ENCODE peak calls at places on chromosomes 7 and 10, in nine cellular contexts. E is colonic mucosa, W is MM.1S, Y is tibial nerve, R is WERI-Rb-1, Z is GM23248, Q is foreskin keratinocyte, U is tibial artery, I is PC-3. G is an unnamed sample.

GRCh38 chr10:121926157-121926556 is 1.7 kb downstream of the ATE1 start:
- DNase-seq in E (no peak), W (no peak), Y (no peak), R (no peak), Z (peak), Q (no peak), U (no peak), I (no peak), G (no peak)

GRCh38 chr7:79778786-79779382 is 325.4 kb upstream of the MAGI2 start:
- DNase-seq in E (no peak), W (no peak), Y (no peak), R (no peak), Z (peak), Q (peak), U (no peak), I (no peak), G (no peak)

GRCh38 chr10:27890971-27891370 is 107.9 kb downstream of the ODAD2 start:
- DNase-seq in E (no peak), W (no peak), Y (no peak), R (no peak), Z (no peak), Q (no peak), U (no peak), I (peak), G (no peak)

GRCh38 chr7:78523903-78524302 is 725.3 kb downstream of the PHTF2 start:
- DNase-seq in E (no peak), W (no peak), Y (no peak), R (no peak), Z (no peak), Q (no peak), U (no peak), I (no peak), G (no peak)

GRCh38 chr7:140623995-140624902 is 16.4 kb downstream of the DENND2A start:
- DNase-seq in E (no peak), W (no peak), Y (no peak), R (no peak), Z (no peak), Q (peak), U (peak), I (peak), G (no peak)

GRCh38 chr7:98840604-98841508 is 29.0 kb downstream of the TMEM130 start:
- DNase-seq in E (no peak), W (no peak), Y (no peak), R (no peak), Z (peak), Q (no peak), U (no peak), I (peak), G (no peak)

GRCh38 chr10:62084434-62084833 is 182.9 kb downstream of the ARID5B start:
- DNase-seq in E (no peak), W (no peak), Y (no peak), R (no peak), Z (peak), Q (peak), U (no peak), I (peak), G (peak)

GRCh38 chr10:78658645-78659632 is 409.8 kb upstream of the ZMIZ1 start:
- DNase-seq in E (no peak), W (peak), Y (no peak), R (no peak), Z (no peak), Q (peak), U (no peak), I (peak), G (no peak)

GRCh38 chr7:106283831-106284515 is 810 bp downstream of the NAMPT start:
- DNase-seq in E (peak), W (peak), Y (peak), R (peak), Z (peak), Q (peak), U (peak), I (peak), G (peak)

GRCh38 chr7:15795371-15795770 is 108.9 kb upstream of the MEOX2 start:
- DNase-seq in E (no peak), W (no peak), Y (no peak), R (no peak), Z (no peak), Q (no peak), U (no peak), I (no peak), G (no peak)

GRCh38 chr10:16520900-16521299 is 779 bp downstream of the C1QL3 start:
- DNase-seq in E (no peak), W (no peak), Y (no peak), R (peak), Z (peak), Q (no peak), U (no peak), I (peak), G (no peak)

GRCh38 chr7:130240240-130240639 is 26.4 kb upstream of the CPA2 start:
- DNase-seq in E (no peak), W (no peak), Y (no peak), R (no peak), Z (no peak), Q (no peak), U (no peak), I (no peak), G (no peak)

GRCh38 chr7:43076189-43076605 is 36.2 kb upstream of the HECW1 start:
- DNase-seq in E (no peak), W (peak), Y (no peak), R (no peak), Z (peak), Q (no peak), U (no peak), I (no peak), G (no peak)

GRCh38 chr10:404991-405390 is 269.7 kb downstream of the ZMYND11 start:
- DNase-seq in E (peak), W (no peak), Y (no peak), R (no peak), Z (no peak), Q (no peak), U (no peak), I (no peak), G (no peak)

GRCh38 chr7:140229591-140230516 is 53.1 kb upstream of the KDM7A start:
- DNase-seq in E (peak), W (peak), Y (no peak), R (no peak), Z (no peak), Q (no peak), U (no peak), I (no peak), G (peak)

GRCh38 chr10:2731940-2732339 is 335.4 kb upstream of the PFKP start:
- DNase-seq in E (no peak), W (no peak), Y (no peak), R (no peak), Z (no peak), Q (no peak), U (no peak), I (no peak), G (no peak)

GRCh38 chr7:133771778-133772421 is 355.2 kb upstream of the LRGUK start:
- DNase-seq in E (no peak), W (no peak), Y (no peak), R (no peak), Z (no peak), Q (peak), U (no peak), I (no peak), G (no peak)

GRCh38 chr7:29138588-29138987 is 7.7 kb downstream of the CPVL start:
- DNase-seq in E (no peak), W (no peak), Y (no peak), R (no peak), Z (no peak), Q (no peak), U (no peak), I (no peak), G (no peak)

GRCh38 chr10:96665306-96665705 is 55.0 kb downstream of the PIK3AP1 start:
- DNase-seq in E (no peak), W (no peak), Y (no peak), R (no peak), Z (peak), Q (peak), U (no peak), I (peak), G (peak)

GRCh38 chr7:78383096-78383495 is 584.5 kb downstream of the PHTF2 start:
- DNase-seq in E (no peak), W (no peak), Y (no peak), R (no peak), Z (no peak), Q (no peak), U (no peak), I (no peak), G (no peak)

GRCh38 chr7:1060315-1061080 is 16.2 kb downstream of the GPR146 start:
- DNase-seq in E (no peak), W (no peak), Y (no peak), R (peak), Z (no peak), Q (no peak), U (peak), I (no peak), G (no peak)

GRCh38 chr10:31076589-31076988 is 44.9 kb upstream of the ZNF438 start:
- DNase-seq in E (no peak), W (no peak), Y (no peak), R (no peak), Z (no peak), Q (no peak), U (no peak), I (no peak), G (no peak)

GRCh38 chr10:132458595-132459251 is 61.7 kb downstream of the PWWP2B start:
- DNase-seq in E (peak), W (no peak), Y (peak), R (peak), Z (peak), Q (no peak), U (no peak), I (peak), G (peak)

GRCh38 chr10:3805227-3805790 is 20.3 kb upstream of the KLF6 start:
- DNase-seq in E (no peak), W (peak), Y (peak), R (no peak), Z (peak), Q (peak), U (no peak), I (peak), G (peak)

GRCh38 chr7:78006063-78006755 is 207.6 kb downstream of the PHTF2 start:
- DNase-seq in E (no peak), W (no peak), Y (no peak), R (no peak), Z (no peak), Q (no peak), U (no peak), I (no peak), G (no peak)

GRCh38 chr10:126504051-126504760 is 115.9 kb upstream of the ADAM12 start:
- DNase-seq in E (peak), W (peak), Y (peak), R (peak), Z (peak), Q (peak), U (no peak), I (peak), G (peak)

GRCh38 chr10:94403034-94403822 is 887 bp downstream of the TBC1D12 start:
- DNase-seq in E (peak), W (peak), Y (no peak), R (peak), Z (peak), Q (peak), U (peak), I (peak), G (peak)

GRCh38 chr7:129150199-129150996 is 5.9 kb downstream of the TSPAN33 start:
- DNase-seq in E (no peak), W (no peak), Y (no peak), R (no peak), Z (no peak), Q (no peak), U (no peak), I (no peak), G (no peak)

GRCh38 chr7:95963446-95963990 is 191.2 kb downstream of the DYNC1I1 start:
- DNase-seq in E (no peak), W (peak), Y (no peak), R (no peak), Z (no peak), Q (no peak), U (no peak), I (no peak), G (no peak)

GRCh38 chr7:14501436-14501835 is 401.1 kb downstream of the DGKB start:
- DNase-seq in E (no peak), W (no peak), Y (no peak), R (no peak), Z (no peak), Q (peak), U (no peak), I (peak), G (no peak)

GRCh38 chr7:4943297-4943696 is 15.7 kb downstream of the MMD2 start:
- DNase-seq in E (no peak), W (no peak), Y (no peak), R (no peak), Z (no peak), Q (no peak), U (no peak), I (no peak), G (no peak)

GRCh38 chr7:41010418-41010817 is 692.5 kb downstream of the INHBA start:
- DNase-seq in E (no peak), W (no peak), Y (peak), R (no peak), Z (no peak), Q (no peak), U (peak), I (no peak), G (no peak)

GRCh38 chr7:103113164-103113563 is 35.7 kb downstream of the NAPEPLD start:
- DNase-seq in E (no peak), W (no peak), Y (no peak), R (no peak), Z (peak), Q (peak), U (no peak), I (peak), G (no peak)

GRCh38 chr10:71239946-71240795 is 27.8 kb downstream of the UNC5B start:
- DNase-seq in E (no peak), W (no peak), Y (no peak), R (no peak), Z (no peak), Q (no peak), U (no peak), I (no peak), G (no peak)

GRCh38 chr7:8133955-8134733 is 127.8 kb downstream of the ICA1 start:
- DNase-seq in E (no peak), W (peak), Y (no peak), R (no peak), Z (no peak), Q (peak), U (no peak), I (peak), G (peak)

GRCh38 chr10:27099916-27100799 is at the start of gene ANKRD26:
- DNase-seq in E (peak), W (peak), Y (peak), R (peak), Z (peak), Q (peak), U (peak), I (peak), G (peak)

GRCh38 chr10:13684813-13685511 is 98.2 kb downstream of the PRPF18 start:
- DNase-seq in E (no peak), W (no peak), Y (no peak), R (no peak), Z (peak), Q (no peak), U (no peak), I (no peak), G (no peak)

GRCh38 chr7:47580811-47581331 is 1.0 kb downstream of the TNS3 start:
- DNase-seq in E (no peak), W (peak), Y (no peak), R (peak), Z (peak), Q (no peak), U (no peak), I (peak), G (no peak)

GRCh38 chr7:33050425-33051318 is 11.9 kb downstream of the NT5C3A start:
- DNase-seq in E (peak), W (peak), Y (peak), R (no peak), Z (peak), Q (peak), U (no peak), I (peak), G (peak)

GRCh38 chr10:72744566-72744965 is 52.6 kb downstream of the MCU start:
- DNase-seq in E (no peak), W (no peak), Y (no peak), R (no peak), Z (no peak), Q (no peak), U (no peak), I (no peak), G (no peak)
- H3K27ac ChIP-seq in E (no peak), W (no peak), Y (no peak), R (no peak), Z (no peak), Q (no peak), U (peak), I (no peak), G (no peak)

DNA sequence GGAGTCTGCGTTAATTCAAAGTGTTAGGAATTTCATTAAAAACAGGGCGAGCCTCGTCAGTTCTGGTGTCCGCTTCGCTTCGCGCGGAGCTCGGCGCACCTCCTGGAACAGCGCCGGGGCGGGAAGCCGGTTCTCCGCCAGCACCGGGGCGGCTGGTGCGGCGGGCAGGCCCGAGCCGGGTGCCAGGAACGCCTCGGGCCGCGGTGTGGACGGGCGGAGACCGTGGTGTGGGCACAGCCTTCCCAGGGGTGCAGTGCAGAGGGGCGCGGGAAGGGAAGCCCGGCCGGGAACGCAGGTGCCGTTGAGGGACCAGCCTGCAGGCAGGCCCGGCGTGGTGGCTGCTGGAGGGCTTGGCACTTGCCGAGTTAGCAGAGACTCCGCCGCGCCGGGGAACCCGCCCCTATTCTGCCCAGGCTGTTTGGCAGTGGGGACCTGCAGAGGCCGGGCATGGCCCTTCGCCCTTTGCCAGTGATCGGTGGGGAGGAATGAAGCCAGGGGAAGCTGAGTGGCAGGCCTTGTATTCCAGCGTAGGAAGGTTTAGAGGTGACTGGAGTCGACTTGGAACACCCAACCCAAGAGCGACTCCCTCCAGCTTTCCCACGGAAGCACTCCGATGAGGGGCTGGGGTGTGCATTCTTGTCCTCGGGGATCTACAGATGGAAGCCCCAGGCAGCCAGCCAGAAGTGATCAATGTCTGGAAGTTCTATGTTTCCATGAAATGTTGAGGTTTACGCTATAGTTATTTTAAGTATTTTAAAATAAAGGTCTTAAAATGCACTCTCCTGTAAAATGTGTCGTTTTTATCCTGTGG is 929 bp upstream of the RHEB start:
- DNase-seq in E (peak), W (no peak), Y (peak), R (no peak), Z (peak), Q (no peak), U (peak), I (peak), G (peak)
- H3K27ac ChIP-seq in E (peak), W (peak), Y (peak), R (peak), Z (peak), Q (peak), U (peak), I (peak), G (peak)

GRCh38 chr10:49053998-49054692 is 61.2 kb downstream of the VSTM4 start:
- DNase-seq in E (no peak), W (no peak), Y (no peak), R (no peak), Z (no peak), Q (no peak), U (no peak), I (no peak), G (no peak)

GRCh38 chr10:49054753-49055152 is 60.6 kb downstream of the VSTM4 start:
- DNase-seq in E (no peak), W (no peak), Y (no peak), R (no peak), Z (no peak), Q (no peak), U (no peak), I (no peak), G (no peak)

GRCh38 chr10:49055231-49055850 is 60.0 kb downstream of the VSTM4 start:
- DNase-seq in E (no peak), W (no peak), Y (no peak), R (no peak), Z (peak), Q (no peak), U (no peak), I (no peak), G (no peak)

GRCh38 chr10:49052069-49052468 is 63.3 kb downstream of the VSTM4 start:
- DNase-seq in E (no peak), W (no peak), Y (no peak), R (no peak), Z (no peak), Q (no peak), U (no peak), I (no peak), G (no peak)

GRCh38 chr10:49053053-49053997 is 62.0 kb downstream of the VSTM4 start:
- DNase-seq in E (no peak), W (peak), Y (no peak), R (no peak), Z (no peak), Q (peak), U (no peak), I (no peak), G (peak)
- H3K27ac ChIP-seq in E (no peak), W (peak), Y (no peak), R (no peak), Z (no peak), Q (no peak), U (no peak), I (no peak), G (no peak)

GRCh38 chr7:147509052-147509480 is 1081.5 kb upstream of the C7orf33 start:
- DNase-seq in E (no peak), W (no peak), Y (no peak), R (no peak), Z (peak), Q (no peak), U (no peak), I (peak), G (no peak)

GRCh38 chr7:147513451-147513850 is 1077.1 kb upstream of the C7orf33 start:
- DNase-seq in E (no peak), W (no peak), Y (no peak), R (no peak), Z (no peak), Q (no peak), U (no peak), I (no peak), G (no peak)

GRCh38 chr7:147510913-147511312 is 1079.7 kb upstream of the C7orf33 start:
- DNase-seq in E (no peak), W (no peak), Y (no peak), R (no peak), Z (peak), Q (peak), U (no peak), I (peak), G (no peak)

GRCh38 chr7:147509859-147510542 is 1080.6 kb upstream of the C7orf33 start:
- DNase-seq in E (no peak), W (no peak), Y (no peak), R (no peak), Z (peak), Q (peak), U (no peak), I (peak), G (no peak)
- H3K27ac ChIP-seq in E (no peak), W (no peak), Y (no peak), R (no peak), Z (peak), Q (no peak), U (no peak), I (peak), G (no peak)

GRCh38 chr10:116538461-116538860 is 7.3 kb upstream of the PNLIP start:
- DNase-seq in E (no peak), W (no peak), Y (no peak), R (no peak), Z (peak), Q (peak), U (no peak), I (peak), G (no peak)

GRCh38 chr10:116540814-116541213 is 4.9 kb upstream of the PNLIP start:
- DNase-seq in E (no peak), W (no peak), Y (no peak), R (no peak), Z (no peak), Q (no peak), U (no peak), I (no peak), G (no peak)

GRCh38 chr10:116538992-116539391 is 6.7 kb upstream of the PNLIP start:
- DNase-seq in E (no peak), W (no peak), Y (no peak), R (no peak), Z (no peak), Q (no peak), U (no peak), I (no peak), G (no peak)

GRCh38 chr10:116542007-116542677 is 3.6 kb upstream of the PNLIP start:
- DNase-seq in E (no peak), W (no peak), Y (no peak), R (no peak), Z (no peak), Q (no peak), U (no peak), I (no peak), G (no peak)

GRCh38 chr10:116536810-116537209 is 8.9 kb upstream of the PNLIP start:
- DNase-seq in E (no peak), W (no peak), Y (no peak), R (no peak), Z (no peak), Q (peak), U (no peak), I (peak), G (no peak)
- H3K27ac ChIP-seq in E (no peak), W (no peak), Y (no peak), R (no peak), Z (no peak), Q (no peak), U (no peak), I (no peak), G (no peak)

G was measured in small intestine.